ENCODE peak calls at places on chromosomes 12 and 14, in ten cellular contexts. U is NCI-H446; S is GM19239; L is fibroblast of the aortic adventitia; A is NCI-H1105 treated with DMSO at 0.1 percent for 48 hours; O is DMS 273 treated with DMSO at 0.1 percent for 48 hours; X is nephron progenitor cell; Z is activated CD4-positive, alpha-beta T cell treated with anti-CD3 and anti-CD28 coated beads for 1 hour; V is left lobe of liver; P is neural crest cell. T is an unnamed sample.

GRCh38 chr12:88298761-88299242 is 156.7 kb downstream of the TMTC3 start:
- DNase-seq in V (no peak), X (no peak), P (no peak), U (peak; percentile 9), A (no peak), O (no peak), L (peak; percentile 93), S (no peak), Z (no peak), T (peak; percentile 99)

GRCh38 chr12:59055204-59055839 is 135.0 kb upstream of the LRIG3 start:
- DNase-seq in X (no peak), L (peak; percentile 67), S (no peak), U (no peak), Z (no peak), V (no peak), A (no peak), P (no peak), O (no peak), T (peak; percentile 69)

GRCh38 chr14:56632192-56632591 is 52.6 kb downstream of the TMEM260 start:
- DNase-seq in L (no peak), O (no peak), V (no peak), P (no peak), S (no peak), A (peak; percentile 16), Z (no peak), X (no peak), U (no peak), T (no peak)

GRCh38 chr12:130806574-130806973 is 32.5 kb downstream of the STX2 start:
- DNase-seq in O (no peak), Z (no peak), A (no peak), L (no peak), S (no peak), P (no peak), V (no peak), X (no peak), U (no peak), T (no peak)

GRCh38 chr14:104894331-104895206 is 29.5 kb downstream of the CEP170B start:
- DNase-seq in O (no peak), L (no peak), X (no peak), Z (no peak), V (peak; percentile 45), S (no peak), P (no peak), U (no peak), A (no peak), T (no peak)

GRCh38 chr14:77989441-77989891 is 180.7 kb upstream of the NRXN3 start:
- DNase-seq in O (no peak), L (no peak), U (no peak), P (peak; percentile 25), V (no peak), Z (no peak), A (no peak), X (peak; percentile 36), S (no peak), T (no peak)

GRCh38 chr12:82479511-82479910 is 121.2 kb downstream of the METTL25 start:
- DNase-seq in L (peak; percentile 52), X (no peak), S (no peak), V (no peak), A (no peak), P (no peak), U (no peak), O (no peak), Z (no peak), T (peak; percentile 60)

GRCh38 chr14:68583527-68584275 is 209.2 kb downstream of the ZFP36L1 start:
- DNase-seq in X (no peak), Z (no peak), P (no peak), O (no peak), S (no peak), L (no peak), U (no peak), A (no peak), V (no peak), T (no peak)

GRCh38 chr12:122875590-122876220 is 20.2 kb downstream of the VPS37B start:
- DNase-seq in V (peak; percentile 37), O (no peak), U (no peak), L (no peak), P (no peak), A (no peak), Z (no peak), S (no peak), X (no peak), T (no peak)

GRCh38 chr12:47551426-47551851 is 154.4 kb downstream of the RPAP3 start:
- DNase-seq in P (no peak), X (no peak), O (peak; percentile 4), L (peak; percentile 77), Z (no peak), V (no peak), U (no peak), A (no peak), S (no peak), T (peak; percentile 67)

GRCh38 chr12:26062566-26062965 is 62.3 kb downstream of the BHLHE41 start:
- DNase-seq in L (peak; percentile 58), Z (no peak), S (no peak), A (no peak), P (no peak), V (no peak), X (no peak), O (no peak), U (no peak), T (peak; percentile 85)

GRCh38 chr12:3646561-3647241 is 106.2 kb downstream of the CRACR2A start:
- DNase-seq in Z (no peak), X (no peak), O (no peak), P (no peak), L (no peak), S (no peak), V (no peak), U (no peak), A (no peak), T (no peak)

GRCh38 chr12:56158926-56159461 is 835 bp downstream of the MYL6 start:
- DNase-seq in S (no peak), P (peak; percentile 43), X (peak; percentile 50), Z (no peak), U (peak; percentile 43), O (peak; percentile 45), V (peak; percentile 71), A (peak; percentile 44), L (peak; percentile 79), T (peak; percentile 53)

GRCh38 chr12:1246637-1247036 is 255.6 kb downstream of the ERC1 start:
- DNase-seq in V (no peak), X (no peak), L (peak; percentile 22), O (no peak), S (no peak), P (no peak), Z (no peak), A (no peak), U (no peak), T (no peak)

GRCh38 chr12:86261142-86261541 is 5.0 kb upstream of the MGAT4C start:
- DNase-seq in Z (no peak), O (no peak), P (no peak), L (peak; percentile 41), V (no peak), X (no peak), A (no peak), U (no peak), S (no peak), T (peak; percentile 37)

GRCh38 chr12:168763-169525 is 45.0 kb downstream of the SLC6A12 start:
- DNase-seq in A (no peak), S (no peak), L (no peak), U (no peak), X (no peak), Z (no peak), V (no peak), O (no peak), P (no peak), T (peak; percentile 16)

GRCh38 chr12:123150273-123150803 is 552 bp downstream of the PITPNM2 start:
- DNase-seq in P (peak; percentile 20), U (no peak), O (no peak), V (peak; percentile 66), S (peak; percentile 57), A (no peak), Z (no peak), X (no peak), L (no peak), T (no peak)

GRCh38 chr12:98402671-98403070 is 112.7 kb upstream of the TMPO start:
- DNase-seq in S (no peak), U (no peak), Z (no peak), X (no peak), O (no peak), P (no peak), V (no peak), A (no peak), L (no peak), T (no peak)

GRCh38 chr12:68334136-68334535 is 2.0 kb upstream of the MDM1 start:
- DNase-seq in L (no peak), O (no peak), A (no peak), S (no peak), P (no peak), Z (no peak), U (peak; percentile 29), V (peak; percentile 46), X (no peak), T (no peak)